ENCODE peak calls at places on chromosomes 2 and 18, in five cellular contexts. L, P, Y, W and K are unnamed samples.

GRCh38 chr18:48698707-48699106 is 159.9 kb downstream of the CTIF start:
- DNase-seq in L (no peak), P (no peak), Y (no peak), W (no peak), K (no peak)

GRCh38 chr2:171289938-171290480 is 129.3 kb upstream of the TLK1 start:
- DNase-seq in L (no peak), P (no peak), Y (no peak), W (no peak), K (no peak)

GRCh38 chr2:85106489-85107180 is 26.6 kb upstream of the TCF7L1 start:
- DNase-seq in L (no peak), P (no peak), Y (no peak), W (no peak), K (no peak)

GRCh38 chr2:40488101-40488598 is 36.3 kb upstream of the SLC8A1 start:
- DNase-seq in L (no peak), P (peak), Y (no peak), W (no peak), K (no peak)

GRCh38 chr2:70685771-70686171 is 82.2 kb downstream of the ADD2 start:
- DNase-seq in L (no peak), P (no peak), Y (no peak), W (no peak), K (no peak)

GRCh38 chr2:68831688-68832087 is 39.5 kb downstream of the BMP10 start:
- DNase-seq in L (no peak), P (peak), Y (no peak), W (peak), K (no peak)

GRCh38 chr2:48240912-48241311 is 289.0 kb upstream of the STON1 start:
- DNase-seq in L (no peak), P (no peak), Y (no peak), W (no peak), K (no peak)

GRCh38 chr2:149399934-149400615 is 69.7 kb downstream of the LYPD6 start:
- DNase-seq in L (no peak), P (peak), Y (no peak), W (no peak), K (no peak)

GRCh38 chr2:830419-831224 is 120.0 kb upstream of the SNTG2 start:
- DNase-seq in L (no peak), P (no peak), Y (no peak), W (no peak), K (no peak)

GRCh38 chr2:37854676-37855282 is 70.3 kb upstream of the RMDN2 start:
- DNase-seq in L (no peak), P (peak), Y (no peak), W (no peak), K (no peak)

GRCh38 chr2:108538000-108538625 is 3.8 kb downstream of the LIMS1 start:
- DNase-seq in L (no peak), P (no peak), Y (no peak), W (no peak), K (no peak)

GRCh38 chr2:163207706-163208370 is 369.3 kb upstream of the KCNH7 start:
- DNase-seq in L (no peak), P (no peak), Y (no peak), W (no peak), K (no peak)

GRCh38 chr18:67232991-67233390 is 283.5 kb downstream of the DSEL start:
- DNase-seq in L (no peak), P (no peak), Y (no peak), W (no peak), K (no peak)

GRCh38 chr2:173148520-173148919 is 72.9 kb downstream of the MAP3K20 start:
- DNase-seq in L (no peak), P (peak), Y (no peak), W (no peak), K (no peak)

GRCh38 chr2:127079358-127079920 is 27.5 kb downstream of the BIN1 start:
- DNase-seq in L (no peak), P (no peak), Y (peak), W (no peak), K (no peak)

GRCh38 chr2:30218814-30219213 is 12.5 kb upstream of the LBH start:
- DNase-seq in L (no peak), P (no peak), Y (no peak), W (no peak), K (no peak)

GRCh38 chr2:2787301-2787907 is 456.3 kb upstream of the MYT1L start:
- DNase-seq in L (no peak), P (no peak), Y (no peak), W (peak), K (peak)

GRCh38 chr2:8296340-8296739 is 385.5 kb upstream of the ID2 start:
- DNase-seq in L (no peak), P (no peak), Y (peak), W (no peak), K (no peak)

GRCh38 chr2:56127013-56127772 is 56.6 kb upstream of the CCDC85A start:
- DNase-seq in L (no peak), P (no peak), Y (no peak), W (no peak), K (no peak)